ENCODE peak calls at places on chromosome 7, in seven cellular contexts. One of them, this sample, is unnamed.

GRCh38 chr7:32219416-32219815 is 149.2 kb upstream of the PDE1C start:
- DNase-seq in breast epithelium: no peak
- DNase-seq in Peyer's patch: no peak
- DNase-seq in body of pancreas: no peak
- DNase-seq in lower leg skin: no peak
- DNase-seq in spleen: no peak
- DNase-seq in IMR-90: no peak
- DNase-seq in this sample: no peak

GRCh38 chr7:1693419-1693990 is 23.4 kb downstream of the ELFN1 start:
- DNase-seq in Peyer's patch: no peak
- DNase-seq in lower leg skin: no peak
- DNase-seq in breast epithelium: peak; percentile 46
- DNase-seq in body of pancreas: peak; percentile 16
- DNase-seq in spleen: peak; percentile 69
- DNase-seq in IMR-90: no peak
- DNase-seq in this sample: no peak

GRCh38 chr7:55534916-55535636 is 37.2 kb downstream of the VOPP1 start:
- DNase-seq in Peyer's patch: peak; percentile 59
- DNase-seq in lower leg skin: no peak
- DNase-seq in body of pancreas: no peak
- DNase-seq in spleen: peak; percentile 83
- DNase-seq in IMR-90: no peak
- DNase-seq in breast epithelium: no peak
- DNase-seq in this sample: no peak

GRCh38 chr7:114703677-114704076 is 218.2 kb upstream of the MDFIC start:
- DNase-seq in lower leg skin: no peak
- DNase-seq in body of pancreas: peak; percentile 6
- DNase-seq in Peyer's patch: peak; percentile 22
- DNase-seq in IMR-90: peak; percentile 42
- DNase-seq in breast epithelium: no peak
- DNase-seq in spleen: no peak
- DNase-seq in this sample: peak; percentile 27

GRCh38 chr7:80699656-80700318 is 61.3 kb downstream of the CD36 start:
- DNase-seq in Peyer's patch: no peak
- DNase-seq in spleen: no peak
- DNase-seq in body of pancreas: no peak
- DNase-seq in lower leg skin: no peak
- DNase-seq in breast epithelium: no peak
- DNase-seq in IMR-90: peak; percentile 44
- DNase-seq in this sample: no peak

GRCh38 chr7:47819054-47819920 is 129.0 kb downstream of the PKD1L1 start:
- DNase-seq in body of pancreas: peak; percentile 80
- DNase-seq in lower leg skin: peak; percentile 68
- DNase-seq in spleen: no peak
- DNase-seq in Peyer's patch: peak; percentile 74
- DNase-seq in breast epithelium: peak; percentile 58
- DNase-seq in IMR-90: peak; percentile 82
- DNase-seq in this sample: peak; percentile 57

GRCh38 chr7:90173127-90173844 is 19.0 kb downstream of the STEAP1 start:
- DNase-seq in IMR-90: peak; percentile 50
- DNase-seq in breast epithelium: no peak
- DNase-seq in body of pancreas: no peak
- DNase-seq in lower leg skin: no peak
- DNase-seq in spleen: no peak
- DNase-seq in Peyer's patch: no peak
- DNase-seq in this sample: no peak

GRCh38 chr7:17406756-17407155 is 108.3 kb downstream of the AHR start:
- DNase-seq in spleen: no peak
- DNase-seq in breast epithelium: no peak
- DNase-seq in body of pancreas: no peak
- DNase-seq in IMR-90: peak; percentile 22
- DNase-seq in lower leg skin: no peak
- DNase-seq in Peyer's patch: no peak
- DNase-seq in this sample: no peak

GRCh38 chr7:32583791-32584190 is 88.5 kb downstream of the AVL9 start:
- DNase-seq in Peyer's patch: no peak
- DNase-seq in spleen: no peak
- DNase-seq in IMR-90: peak; percentile 87
- DNase-seq in lower leg skin: no peak
- DNase-seq in body of pancreas: no peak
- DNase-seq in breast epithelium: no peak
- DNase-seq in this sample: no peak

GRCh38 chr7:149552778-149553177 is 55.2 kb upstream of the ZNF746 start:
- DNase-seq in IMR-90: no peak
- DNase-seq in body of pancreas: no peak
- DNase-seq in Peyer's patch: no peak
- DNase-seq in lower leg skin: no peak
- DNase-seq in breast epithelium: no peak
- DNase-seq in spleen: no peak
- DNase-seq in this sample: no peak

GRCh38 chr7:142585425-142585824 is 163.8 kb upstream of the PRSS1 start:
- DNase-seq in Peyer's patch: no peak
- DNase-seq in spleen: no peak
- DNase-seq in breast epithelium: no peak
- DNase-seq in lower leg skin: no peak
- DNase-seq in body of pancreas: no peak
- DNase-seq in IMR-90: no peak
- DNase-seq in this sample: no peak

GRCh38 chr7:100015232-100016208 is at the start of gene ZKSCAN1:
- DNase-seq in spleen: peak; percentile 97
- DNase-seq in body of pancreas: peak; percentile 90
- DNase-seq in lower leg skin: peak; percentile 82
- DNase-seq in breast epithelium: peak; percentile 87
- DNase-seq in Peyer's patch: peak; percentile 82
- DNase-seq in IMR-90: peak; percentile 94
- DNase-seq in this sample: peak; percentile 95

GRCh38 chr7:100017875-100018274 is 2.5 kb downstream of the ZKSCAN1 start:
- DNase-seq in lower leg skin: no peak
- DNase-seq in body of pancreas: no peak
- DNase-seq in Peyer's patch: no peak
- DNase-seq in spleen: no peak
- DNase-seq in IMR-90: no peak
- DNase-seq in breast epithelium: no peak
- DNase-seq in this sample: no peak

GRCh38 chr7:100019908-100020307 is 4.5 kb downstream of the ZKSCAN1 start:
- DNase-seq in Peyer's patch: no peak
- DNase-seq in lower leg skin: no peak
- DNase-seq in IMR-90: no peak
- DNase-seq in spleen: no peak
- DNase-seq in breast epithelium: no peak
- DNase-seq in body of pancreas: no peak
- DNase-seq in this sample: no peak

GRCh38 chr7:100016209-100016901 is 959 bp downstream of the ZKSCAN1 start:
- DNase-seq in body of pancreas: no peak
- DNase-seq in spleen: no peak
- DNase-seq in lower leg skin: no peak
- DNase-seq in IMR-90: no peak
- DNase-seq in Peyer's patch: no peak
- DNase-seq in breast epithelium: no peak
- DNase-seq in this sample: peak; percentile 43

GRCh38 chr7:100017300-100017699 is 1.9 kb downstream of the ZKSCAN1 start:
- DNase-seq in spleen: no peak
- DNase-seq in body of pancreas: peak; percentile 78
- DNase-seq in Peyer's patch: no peak
- DNase-seq in lower leg skin: no peak
- DNase-seq in IMR-90: no peak
- DNase-seq in breast epithelium: no peak
- DNase-seq in this sample: no peak
- TF ChIP-seq POLR2A in spleen: no peak
- TF ChIP-seq POLR2A in body of pancreas: no peak
- TF ChIP-seq POLR2A in Peyer's patch: no peak
- TF ChIP-seq POLR2A in lower leg skin: no peak
- TF ChIP-seq POLR2A in IMR-90: no peak
- TF ChIP-seq POLR2A in breast epithelium: no peak
- TF ChIP-seq POLR2A in this sample: no peak

GRCh38 chr7:22302193-22302592 is 54.8 kb downstream of the RAPGEF5 start:
- DNase-seq in breast epithelium: no peak
- DNase-seq in Peyer's patch: no peak
- DNase-seq in IMR-90: no peak
- DNase-seq in body of pancreas: peak; percentile 14
- DNase-seq in spleen: no peak
- DNase-seq in lower leg skin: no peak
- DNase-seq in this sample: no peak

GRCh38 chr7:22300839-22301238 is 56.1 kb downstream of the RAPGEF5 start:
- DNase-seq in lower leg skin: no peak
- DNase-seq in IMR-90: no peak
- DNase-seq in Peyer's patch: no peak
- DNase-seq in breast epithelium: no peak
- DNase-seq in spleen: no peak
- DNase-seq in body of pancreas: peak; percentile 36
- DNase-seq in this sample: no peak

GRCh38 chr7:22301790-22302189 is 55.2 kb downstream of the RAPGEF5 start:
- DNase-seq in lower leg skin: no peak
- DNase-seq in IMR-90: no peak
- DNase-seq in Peyer's patch: no peak
- DNase-seq in body of pancreas: peak; percentile 52
- DNase-seq in spleen: no peak
- DNase-seq in breast epithelium: no peak
- DNase-seq in this sample: peak; percentile 55

GRCh38 chr7:22302951-22303423 is 54.0 kb downstream of the RAPGEF5 start:
- DNase-seq in Peyer's patch: no peak
- DNase-seq in lower leg skin: no peak
- DNase-seq in spleen: no peak
- DNase-seq in body of pancreas: no peak
- DNase-seq in IMR-90: no peak
- DNase-seq in breast epithelium: no peak
- DNase-seq in this sample: peak; percentile 50

GRCh38 chr7:22305706-22306105 is 51.2 kb downstream of the RAPGEF5 start:
- DNase-seq in Peyer's patch: no peak
- DNase-seq in IMR-90: no peak
- DNase-seq in breast epithelium: no peak
- DNase-seq in body of pancreas: no peak
- DNase-seq in spleen: no peak
- DNase-seq in lower leg skin: no peak
- DNase-seq in this sample: no peak
- TF ChIP-seq POLR2A in Peyer's patch: no peak
- TF ChIP-seq POLR2A in IMR-90: no peak
- TF ChIP-seq POLR2A in breast epithelium: no peak
- TF ChIP-seq POLR2A in body of pancreas: no peak
- TF ChIP-seq POLR2A in spleen: no peak
- TF ChIP-seq POLR2A in lower leg skin: no peak
- TF ChIP-seq POLR2A in this sample: no peak

DNA sequence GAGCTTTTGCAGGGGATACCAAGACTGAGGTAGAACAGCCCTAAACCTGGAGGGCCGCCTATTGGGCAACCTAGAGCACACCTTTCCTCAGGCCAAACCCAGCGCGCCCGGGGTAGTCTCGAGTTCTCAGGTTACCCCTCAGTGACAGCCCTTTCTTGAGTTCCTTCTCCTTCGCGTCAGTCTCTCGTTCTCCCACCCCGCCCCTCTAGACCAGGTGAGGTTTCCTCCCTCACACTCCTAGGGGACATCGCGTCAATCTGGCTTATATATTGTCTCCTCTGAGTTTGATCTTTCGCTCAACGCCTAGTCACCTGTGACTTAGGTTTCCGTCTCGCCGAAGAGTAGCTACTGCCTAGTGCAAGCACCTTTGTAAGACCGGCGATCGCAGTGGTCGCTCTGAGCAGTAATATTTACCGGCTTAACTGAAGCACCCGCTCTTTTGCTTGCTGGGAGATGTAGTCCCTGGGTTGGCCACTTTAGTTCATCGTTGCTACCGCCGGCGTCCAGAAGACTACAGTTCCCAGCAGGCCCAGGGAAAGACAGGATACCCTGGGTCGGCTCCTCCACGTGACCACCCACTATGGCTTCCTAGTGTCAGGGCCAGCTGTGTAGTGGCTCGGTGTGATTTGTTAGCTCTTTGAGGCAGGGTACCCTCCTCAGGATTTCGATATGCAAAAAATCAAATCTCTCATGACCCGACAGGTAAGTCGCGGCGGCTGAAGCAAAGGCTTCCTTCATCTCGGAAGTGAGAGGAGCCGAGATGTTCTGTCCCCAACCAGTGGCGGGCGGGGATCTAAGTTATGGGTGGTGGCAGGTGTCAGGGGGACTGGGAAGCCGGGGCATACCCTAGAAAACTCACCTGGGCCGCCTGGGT is at the start of gene VPS50:
- DNase-seq in IMR-90: peak; percentile 93
- DNase-seq in lower leg skin: peak; percentile 97
- DNase-seq in body of pancreas: peak; percentile 98
- DNase-seq in Peyer's patch: peak; percentile 94
- DNase-seq in spleen: peak; percentile 97
- DNase-seq in breast epithelium: peak; percentile 91
- DNase-seq in this sample: peak; percentile 97
- TF ChIP-seq POLR2A in IMR-90: no peak
- TF ChIP-seq POLR2A in lower leg skin: no peak
- TF ChIP-seq POLR2A in body of pancreas: peak; percentile 90
- TF ChIP-seq POLR2A in Peyer's patch: peak; percentile 46
- TF ChIP-seq POLR2A in spleen: no peak
- TF ChIP-seq POLR2A in breast epithelium: no peak
- TF ChIP-seq POLR2A in this sample: peak; percentile 88

DNA sequence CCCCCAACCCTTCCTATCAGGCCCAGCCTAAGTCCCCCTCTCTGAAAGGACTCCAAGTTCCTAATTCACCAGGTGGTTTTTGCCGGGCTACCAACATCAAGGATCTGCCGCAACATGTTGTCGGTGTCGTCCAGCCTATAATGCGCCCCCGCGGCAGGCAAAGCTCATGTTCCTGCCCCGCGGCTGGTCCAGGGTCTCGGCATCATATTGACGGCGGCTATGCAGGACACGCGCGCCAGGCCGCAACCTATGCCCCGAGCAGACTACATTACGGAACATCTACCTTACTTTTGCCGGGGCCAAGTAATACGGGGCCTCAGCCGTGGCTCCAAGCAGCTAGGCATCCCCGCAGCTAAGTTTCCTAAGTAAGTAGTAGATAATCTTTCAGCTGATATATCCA is 24.6 kb upstream of the FAM221A start:
- DNase-seq in Peyer's patch: no peak
- DNase-seq in body of pancreas: no peak
- DNase-seq in spleen: no peak
- DNase-seq in breast epithelium: no peak
- DNase-seq in lower leg skin: no peak
- DNase-seq in IMR-90: no peak
- DNase-seq in this sample: no peak
- TF ChIP-seq POLR2A in Peyer's patch: no peak
- TF ChIP-seq POLR2A in body of pancreas: no peak
- TF ChIP-seq POLR2A in spleen: no peak
- TF ChIP-seq POLR2A in breast epithelium: no peak
- TF ChIP-seq POLR2A in lower leg skin: no peak
- TF ChIP-seq POLR2A in IMR-90: no peak
- TF ChIP-seq POLR2A in this sample: no peak